ENCODE peak calls at places on chromosomes 7 and 10, in four cellular contexts. N is WTC11, G is K562, X is HepG2. H is an unnamed sample.

GRCh38 chr7:90173127-90173844 is 19.0 kb downstream of the STEAP1 start:
- DNase-seq in X (peak), G (no peak), N (no peak), H (no peak)

GRCh38 chr10:34962866-34963265 is 127.3 kb downstream of the CUL2 start:
- DNase-seq in N (no peak), X (no peak), G (no peak), H (no peak)

GRCh38 chr7:66847879-66848810 is 72.9 kb upstream of the TMEM248 start:
- DNase-seq in N (peak), X (peak), G (no peak), H (no peak)

GRCh38 chr10:77452952-77453564 is 184.6 kb downstream of the KCNMA1 start:
- DNase-seq in X (no peak), N (no peak), G (no peak), H (no peak)

GRCh38 chr7:38881015-38881414 is 28.0 kb downstream of the VPS41 start:
- DNase-seq in X (no peak), N (peak), G (no peak), H (no peak)

GRCh38 chr10:73512207-73512743 is 16.5 kb upstream of the PPP3CB start:
- DNase-seq in N (no peak), G (no peak), X (no peak), H (no peak)

GRCh38 chr7:134453526-134453925 is 5.4 kb downstream of the AKR1B1 start:
- DNase-seq in X (no peak), N (no peak), G (no peak), H (no peak)

GRCh38 chr10:5951167-5951711 is 26.1 kb downstream of the IL15RA start:
- DNase-seq in N (no peak), X (no peak), G (no peak), H (no peak)

GRCh38 chr7:74012842-74013249 is 15.1 kb upstream of the ELN start:
- DNase-seq in N (no peak), X (no peak), G (peak), H (no peak)

GRCh38 chr7:79912213-79912633 is 222.4 kb upstream of the GNAI1 start:
- DNase-seq in X (no peak), G (no peak), N (no peak), H (no peak)

GRCh38 chr7:332646-333398 is 42.9 kb downstream of the FOXL3 start:
- DNase-seq in X (peak), N (peak), G (peak), H (peak)

GRCh38 chr7:157019718-157020451 is 9.4 kb upstream of the MNX1 start:
- DNase-seq in X (no peak), G (no peak), N (no peak), H (no peak)

GRCh38 chr7:73307436-73307835 is 1.2 kb downstream of the NSUN5 start:
- DNase-seq in G (no peak), X (no peak), N (peak), H (no peak)

GRCh38 chr7:73879977-73880681 is 19.2 kb downstream of the TMEM270 start:
- DNase-seq in N (no peak), G (no peak), X (peak), H (no peak)

GRCh38 chr7:157795199-157795598 is 458.4 kb downstream of the DNAJB6 start:
- DNase-seq in N (no peak), G (no peak), X (no peak), H (no peak)

GRCh38 chr7:36474283-36475010 is 84.8 kb downstream of the ANLN start:
- DNase-seq in N (no peak), X (no peak), G (peak), H (no peak)
- TF ChIP-seq ELF4 in N (no peak), X (no peak), G (peak), H (no peak)

GRCh38 chr7:106774213-106774767 is 90.8 kb upstream of the PIK3CG start:
- DNase-seq in X (no peak), G (no peak), N (no peak), H (no peak)

GRCh38 chr7:106775975-106776607 is 89.0 kb upstream of the PIK3CG start:
- DNase-seq in N (no peak), X (no peak), G (no peak), H (no peak)

GRCh38 chr7:106773228-106773627 is 91.9 kb upstream of the PIK3CG start:
- DNase-seq in X (no peak), G (no peak), N (no peak), H (no peak)

GRCh38 chr7:106775552-106775936 is 89.5 kb upstream of the PIK3CG start:
- DNase-seq in N (no peak), X (no peak), G (peak), H (no peak)

GRCh38 chr7:106774768-106775551 is 90.1 kb upstream of the PIK3CG start:
- DNase-seq in X (no peak), G (peak), N (no peak), H (no peak)
- TF ChIP-seq ELF4 in X (no peak), G (no peak), N (no peak), H (no peak)

GRCh38 chr10:50289196-50289595 is 37.9 kb upstream of the ASAH2 start:
- DNase-seq in X (no peak), N (no peak), G (no peak), H (no peak)

GRCh38 chr10:50291261-50291850 is 40.0 kb upstream of the ASAH2 start:
- DNase-seq in N (no peak), G (peak), X (no peak), H (no peak)

GRCh38 chr10:50281967-50282522 is 30.7 kb upstream of the ASAH2 start:
- DNase-seq in X (no peak), N (no peak), G (no peak), H (no peak)

GRCh38 chr10:50286517-50286916 is 35.2 kb upstream of the ASAH2 start:
- DNase-seq in X (no peak), G (no peak), N (no peak), H (no peak)

DNA sequence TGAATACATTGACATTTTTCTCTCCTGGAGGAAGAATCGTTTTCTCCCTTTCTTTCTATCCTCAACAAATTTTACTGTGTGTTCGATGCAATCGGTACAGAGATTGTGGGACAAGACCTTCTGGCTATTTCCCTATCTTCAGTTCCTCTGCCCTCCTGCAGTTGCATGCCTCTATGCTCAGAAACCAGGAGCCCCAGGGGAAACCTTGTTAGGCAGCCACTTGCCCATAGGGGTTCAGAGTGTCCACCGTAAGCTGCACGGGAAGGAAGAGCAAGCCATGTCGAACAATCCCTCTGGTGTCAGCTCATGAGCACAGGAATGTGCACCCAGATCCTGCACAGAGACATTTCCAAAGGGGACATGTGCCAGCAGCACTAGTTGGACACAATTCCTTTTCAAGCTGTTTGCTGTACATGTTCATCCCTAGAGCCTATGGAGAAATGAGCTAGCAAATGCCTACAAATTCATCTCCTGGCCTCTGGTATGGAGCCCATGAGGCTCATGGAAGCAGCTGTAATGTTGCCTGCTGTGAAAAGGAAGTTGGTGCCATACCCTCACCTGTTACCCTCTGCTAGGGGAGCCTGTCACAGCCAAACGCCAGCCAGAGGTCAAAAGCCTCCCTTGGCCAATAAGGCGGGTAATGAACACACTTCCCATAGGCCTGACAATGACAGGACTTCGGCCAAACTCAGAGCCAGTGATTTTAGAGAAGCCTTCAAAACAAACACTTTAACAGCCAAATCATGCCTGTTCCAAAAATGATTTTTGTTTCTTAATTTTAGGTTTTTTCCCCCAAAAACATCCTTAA is 35.9 kb upstream of the ASAH2 start:
- DNase-seq in G (no peak), X (no peak), N (no peak), H (no peak)
- TF ChIP-seq ELF4 in G (no peak), X (no peak), N (no peak), H (no peak)

GRCh38 chr7:36707465-36707864 is 16.8 kb downstream of the AOAH start:
- DNase-seq in G (no peak), N (no peak), X (no peak), H (no peak)
- TF ChIP-seq ELF4 in G (no peak), N (no peak), X (no peak), H (no peak)